ENCODE peak calls at places on chromosomes 7 and 10, in six cellular contexts. Y is mucosa of gallbladder; F is activated CD8-positive, alpha-beta T cell treated with anti-CD3 and anti-CD28 coated beads, Interleukin-2, amount 10 ng/mL, durations not matched to agents 7 days and 5 days; T is astrocyte of the cerebellum; I is stimulated activated naive CD4-positive, alpha-beta T cell; P is stimulated activated CD4-positive, alpha-beta T cell treated with anti-CD3 and anti-CD28 coated beads, Interleukin-15, amount 100 ng/mL, for 24 hours. O is an unnamed sample.

GRCh38 chr10:127266431-127266830 is 70.0 kb upstream of the INSYN2A start:
- DNase-seq in Y (no peak), F (no peak), T (no peak), I (no peak), P (no peak), O (no peak)

GRCh38 chr7:158275711-158276413 is 311.8 kb downstream of the PTPRN2 start:
- DNase-seq in Y (no peak), F (no peak), T (no peak), I (no peak), P (no peak), O (no peak)

GRCh38 chr7:79988642-79989041 is 146.0 kb upstream of the GNAI1 start:
- DNase-seq in Y (no peak), F (no peak), T (no peak), I (no peak), P (no peak), O (no peak)

GRCh38 chr7:35370694-35371093 is 116.8 kb upstream of the TBX20 start:
- DNase-seq in Y (no peak), F (no peak), T (no peak), I (no peak), P (no peak), O (no peak)

GRCh38 chr7:28815369-28815927 is 142.7 kb downstream of the TRIL start:
- DNase-seq in Y (no peak), F (no peak), T (no peak), I (no peak), P (no peak), O (no peak)

GRCh38 chr10:3668276-3668960 is 116.6 kb downstream of the KLF6 start:
- DNase-seq in Y (peak), F (peak), T (peak), I (peak), P (peak), O (no peak)

GRCh38 chr7:30859202-30859939 is 52.3 kb upstream of the AQP1 start:
- DNase-seq in Y (no peak), F (no peak), T (no peak), I (no peak), P (no peak), O (no peak)

GRCh38 chr7:151992375-151992774 is 33.1 kb upstream of the GALNT11 start:
- DNase-seq in Y (peak), F (peak), T (no peak), I (peak), P (peak), O (no peak)

GRCh38 chr10:5568984-5569383 is 44.2 kb downstream of the CALML3 start:
- DNase-seq in Y (no peak), F (no peak), T (no peak), I (no peak), P (no peak), O (no peak)

GRCh38 chr10:48608926-48609325 is 4.1 kb upstream of the ARHGAP22 start:
- DNase-seq in Y (peak), F (no peak), T (no peak), I (no peak), P (no peak), O (no peak)

GRCh38 chr10:78692071-78692470 is 376.7 kb upstream of the ZMIZ1 start:
- DNase-seq in Y (no peak), F (no peak), T (no peak), I (no peak), P (no peak), O (no peak)

GRCh38 chr10:71082930-71083329 is 129.4 kb upstream of the UNC5B start:
- DNase-seq in Y (no peak), F (no peak), T (no peak), I (no peak), P (no peak), O (no peak)

GRCh38 chr7:95427123-95427522 is 7.7 kb downstream of the PON2 start:
- DNase-seq in Y (no peak), F (no peak), T (no peak), I (no peak), P (no peak), O (no peak)

GRCh38 chr10:132649651-132650360 is 112.2 kb downstream of the INPP5A start:
- DNase-seq in Y (no peak), F (no peak), T (no peak), I (no peak), P (no peak), O (no peak)

GRCh38 chr7:108592633-108593277 is 23.1 kb downstream of the DNAJB9 start:
- DNase-seq in Y (no peak), F (no peak), T (no peak), I (no peak), P (no peak), O (no peak)

GRCh38 chr7:143362126-143362961 is at the start of gene FAM131B:
- DNase-seq in Y (no peak), F (peak), T (no peak), I (peak), P (peak), O (no peak)

GRCh38 chr7:84877943-84878595 is 308.8 kb downstream of the SEMA3D start:
- DNase-seq in Y (no peak), F (no peak), T (no peak), I (no peak), P (no peak), O (no peak)

GRCh38 chr7:152313879-152314604 is 121.8 kb downstream of the KMT2C start:
- DNase-seq in Y (peak), F (no peak), T (peak), I (peak), P (no peak), O (peak)

GRCh38 chr7:145216876-145217275 is 381.0 kb upstream of the TPK1 start:
- DNase-seq in Y (no peak), F (no peak), T (no peak), I (no peak), P (no peak), O (no peak)

GRCh38 chr10:120951288-120951687 is 100.1 kb downstream of the WDR11 start:
- DNase-seq in Y (no peak), F (no peak), T (no peak), I (no peak), P (no peak), O (no peak)